ENCODE peak calls at places on chromosome 17, in six cellular contexts. E, N, P, J, I and V are unnamed samples.

GRCh38 chr17:63258785-63259184 is 187.3 kb downstream of the CYB561 start:
- DNase-seq in E (no peak), J (no peak), P (no peak), N (no peak), I (no peak), V (no peak)

GRCh38 chr17:1941241-1942065 is 83.7 kb downstream of the RTN4RL1 start:
- DNase-seq in N (no peak), I (no peak), P (no peak), E (no peak), J (no peak), V (no peak)

GRCh38 chr17:80943346-80944145 is 48.1 kb upstream of the CHMP6 start:
- DNase-seq in J (no peak), P (no peak), E (no peak), N (no peak), I (no peak), V (no peak)

GRCh38 chr17:53571342-53571741 is 251.4 kb upstream of the KIF2B start:
- DNase-seq in I (peak; percentile 24), E (no peak), N (no peak), J (no peak), P (no peak), V (no peak)

GRCh38 chr17:42178817-42179216 is 2.1 kb downstream of the KCNH4 start:
- DNase-seq in I (no peak), E (no peak), N (no peak), P (no peak), J (no peak), V (no peak)

GRCh38 chr17:79191270-79191934 is 116.8 kb downstream of the ENGASE start:
- DNase-seq in P (no peak), I (no peak), E (no peak), N (no peak), J (no peak), V (no peak)

GRCh38 chr17:60326702-60327101 is 65.2 kb downstream of the USP32 start:
- DNase-seq in P (no peak), N (no peak), I (no peak), E (no peak), J (no peak), V (no peak)

GRCh38 chr17:40442392-40443195 is 656 bp upstream of the IGFBP4 start:
- DNase-seq in E (peak; percentile 63), P (no peak), I (peak; percentile 55), N (no peak), J (no peak), V (no peak)

GRCh38 chr17:17119533-17119932 is 77.3 kb downstream of the MPRIP start:
- DNase-seq in P (peak; percentile 43), I (peak; percentile 14), E (peak; percentile 80), J (no peak), N (no peak), V (peak; percentile 16)

GRCh38 chr17:44778656-44779210 is 19.9 kb downstream of the ADAM11 start:
- DNase-seq in N (no peak), I (no peak), E (no peak), P (no peak), J (no peak), V (no peak)

GRCh38 chr17:50473901-50474300 is 4.8 kb upstream of the RSAD1 start:
- DNase-seq in I (no peak), J (no peak), N (no peak), P (no peak), E (no peak), V (no peak)

GRCh38 chr17:18146259-18146658 is 37.4 kb upstream of the ALKBH5 start:
- DNase-seq in N (no peak), J (no peak), P (no peak), E (no peak), I (no peak), V (no peak)

GRCh38 chr17:1180434-1180742 is 607 bp upstream of the ABR start:
- DNase-seq in P (no peak), J (no peak), I (no peak), N (no peak), E (no peak), V (no peak)

GRCh38 chr17:44200478-44201155 is 933 bp upstream of the ATXN7L3 start:
- DNase-seq in E (no peak), I (no peak), N (peak; percentile 39), P (no peak), J (no peak), V (no peak)

GRCh38 chr17:77847211-77848085 is 111.1 kb upstream of the TNRC6C start:
- DNase-seq in J (no peak), E (no peak), I (no peak), N (no peak), P (no peak), V (no peak)

GRCh38 chr17:46772879-46773620 is 45.4 kb downstream of the WNT3 start:
- DNase-seq in E (no peak), I (no peak), P (no peak), N (no peak), J (no peak), V (no peak)

GRCh38 chr17:57861000-57861736 is 11.3 kb upstream of the MRPS23 start:
- DNase-seq in J (peak; percentile 13), E (peak; percentile 41), I (peak; percentile 70), N (no peak), P (no peak), V (no peak)

GRCh38 chr17:37650419-37651003 is 7.3 kb upstream of the DDX52 start:
- DNase-seq in I (peak; percentile 27), J (no peak), N (peak; percentile 2), E (peak; percentile 71), P (no peak), V (no peak)

GRCh38 chr17:74202879-74203432 is 522 bp upstream of the RPL38 start:
- DNase-seq in I (no peak), N (no peak), J (no peak), E (no peak), P (no peak), V (no peak)

GRCh38 chr17:7852262-7852670 is 2.6 kb upstream of the TMEM88 start:
- DNase-seq in E (no peak), P (no peak), N (no peak), J (no peak), I (no peak), V (no peak)

GRCh38 chr17:74190807-74191206 is 12.7 kb upstream of the RPL38 start:
- DNase-seq in P (no peak), N (no peak), I (no peak), E (peak; percentile 38), J (no peak), V (no peak)

GRCh38 chr17:3914319-3914685 is 2.0 kb downstream of the P2RX1 start:
- DNase-seq in E (no peak), P (no peak), J (no peak), I (no peak), N (no peak), V (no peak)